ENCODE peak calls at places on chromosomes 6 and 20, in six cellular contexts. One of them, this sample, is unnamed.

GRCh38 chr6:5151955-5152401 is 66.8 kb downstream of the PPP1R3G start:
- DNase-seq in K562: no peak
- DNase-seq in HepG2: no peak
- DNase-seq in A549: peak
- DNase-seq in SK-N-SH: no peak
- DNase-seq in GM12878: no peak
- DNase-seq in this sample: peak

GRCh38 chr6:152859225-152859624 is 108.6 kb downstream of the VIP start:
- DNase-seq in GM12878: no peak
- DNase-seq in HepG2: no peak
- DNase-seq in A549: no peak
- DNase-seq in SK-N-SH: no peak
- DNase-seq in K562: no peak
- DNase-seq in this sample: no peak

GRCh38 chr6:13604546-13605416 is 10.4 kb upstream of the NOL7 start:
- DNase-seq in HepG2: peak
- DNase-seq in A549: no peak
- DNase-seq in GM12878: no peak
- DNase-seq in SK-N-SH: no peak
- DNase-seq in K562: no peak
- DNase-seq in this sample: no peak

GRCh38 chr20:59458645-59459044 is 145.7 kb upstream of the PHACTR3 start:
- DNase-seq in A549: no peak
- DNase-seq in HepG2: no peak
- DNase-seq in SK-N-SH: no peak
- DNase-seq in K562: no peak
- DNase-seq in GM12878: no peak
- DNase-seq in this sample: no peak

GRCh38 chr6:42224222-42225042 is 6.8 kb upstream of the MRPS10 start:
- DNase-seq in SK-N-SH: no peak
- DNase-seq in K562: peak
- DNase-seq in GM12878: peak
- DNase-seq in HepG2: peak
- DNase-seq in A549: peak
- DNase-seq in this sample: peak

GRCh38 chr6:126546771-126547170 is 206.9 kb downstream of the CENPW start:
- DNase-seq in GM12878: no peak
- DNase-seq in HepG2: no peak
- DNase-seq in K562: no peak
- DNase-seq in A549: no peak
- DNase-seq in SK-N-SH: no peak
- DNase-seq in this sample: peak

GRCh38 chr6:1337791-1338190 is 25.9 kb downstream of the FOXQ1 start:
- DNase-seq in SK-N-SH: no peak
- DNase-seq in GM12878: no peak
- DNase-seq in K562: no peak
- DNase-seq in A549: no peak
- DNase-seq in HepG2: no peak
- DNase-seq in this sample: no peak

GRCh38 chr6:139540276-139540675 is 165.8 kb upstream of the CITED2 start:
- DNase-seq in GM12878: peak
- DNase-seq in HepG2: no peak
- DNase-seq in SK-N-SH: no peak
- DNase-seq in K562: no peak
- DNase-seq in A549: no peak
- DNase-seq in this sample: peak

GRCh38 chr20:49615401-49616153 is 47.6 kb upstream of the PTGIS start:
- DNase-seq in SK-N-SH: no peak
- DNase-seq in HepG2: peak
- DNase-seq in GM12878: no peak
- DNase-seq in K562: no peak
- DNase-seq in A549: peak
- DNase-seq in this sample: no peak

GRCh38 chr6:135358907-135359459 is 138.6 kb downstream of the AHI1 start:
- DNase-seq in SK-N-SH: no peak
- DNase-seq in K562: no peak
- DNase-seq in A549: no peak
- DNase-seq in HepG2: no peak
- DNase-seq in GM12878: no peak
- DNase-seq in this sample: peak

GRCh38 chr6:134211297-134211696 is 106.6 kb downstream of the SGK1 start:
- DNase-seq in HepG2: no peak
- DNase-seq in SK-N-SH: no peak
- DNase-seq in GM12878: no peak
- DNase-seq in A549: no peak
- DNase-seq in K562: no peak
- DNase-seq in this sample: no peak

GRCh38 chr6:77607004-77607403 is 45.8 kb upstream of the MEI4 start:
- DNase-seq in K562: no peak
- DNase-seq in SK-N-SH: no peak
- DNase-seq in GM12878: no peak
- DNase-seq in A549: no peak
- DNase-seq in HepG2: no peak
- DNase-seq in this sample: no peak

GRCh38 chr20:9660236-9660868 is 146.0 kb downstream of the LAMP5 start:
- DNase-seq in GM12878: no peak
- DNase-seq in HepG2: peak
- DNase-seq in SK-N-SH: no peak
- DNase-seq in A549: peak
- DNase-seq in K562: peak
- DNase-seq in this sample: peak

GRCh38 chr20:22916121-22916842 is 118.8 kb upstream of the SSTR4 start:
- DNase-seq in SK-N-SH: no peak
- DNase-seq in K562: no peak
- DNase-seq in GM12878: no peak
- DNase-seq in HepG2: no peak
- DNase-seq in A549: no peak
- DNase-seq in this sample: no peak

GRCh38 chr6:187252-187840 is 104.9 kb upstream of the DUSP22 start:
- DNase-seq in HepG2: peak
- DNase-seq in K562: peak
- DNase-seq in GM12878: no peak
- DNase-seq in SK-N-SH: no peak
- DNase-seq in A549: no peak
- DNase-seq in this sample: no peak

GRCh38 chr6:84061613-84062398 is 28.2 kb downstream of the MRAP2 start:
- DNase-seq in SK-N-SH: peak
- DNase-seq in A549: no peak
- DNase-seq in HepG2: no peak
- DNase-seq in K562: peak
- DNase-seq in GM12878: no peak
- DNase-seq in this sample: no peak

GRCh38 chr6:145012039-145012662 is 723.2 kb downstream of the EPM2A start:
- DNase-seq in K562: no peak
- DNase-seq in HepG2: no peak
- DNase-seq in GM12878: no peak
- DNase-seq in A549: no peak
- DNase-seq in SK-N-SH: no peak
- DNase-seq in this sample: peak

GRCh38 chr6:158646023-158646888 is 1.7 kb upstream of the DYNLT1 start:
- DNase-seq in HepG2: no peak
- DNase-seq in SK-N-SH: no peak
- DNase-seq in A549: no peak
- DNase-seq in K562: no peak
- DNase-seq in GM12878: no peak
- DNase-seq in this sample: no peak

GRCh38 chr6:163955131-163955530 is 540.6 kb downstream of the QKI start:
- DNase-seq in SK-N-SH: no peak
- DNase-seq in GM12878: no peak
- DNase-seq in K562: no peak
- DNase-seq in A549: no peak
- DNase-seq in HepG2: no peak
- DNase-seq in this sample: peak

GRCh38 chr6:30743099-30744053 is 889 bp upstream of the FLOT1 start:
- DNase-seq in SK-N-SH: peak
- DNase-seq in GM12878: no peak
- DNase-seq in A549: no peak
- DNase-seq in K562: peak
- DNase-seq in HepG2: no peak
- DNase-seq in this sample: peak

GRCh38 chr6:45801471-45802289 is 214.0 kb downstream of the CLIC5 start:
- DNase-seq in HepG2: no peak
- DNase-seq in GM12878: no peak
- DNase-seq in SK-N-SH: no peak
- DNase-seq in A549: no peak
- DNase-seq in K562: no peak
- DNase-seq in this sample: no peak

GRCh38 chr6:20168668-20169633 is 43.3 kb downstream of the MBOAT1 start:
- DNase-seq in A549: no peak
- DNase-seq in HepG2: no peak
- DNase-seq in K562: no peak
- DNase-seq in SK-N-SH: no peak
- DNase-seq in GM12878: no peak
- DNase-seq in this sample: no peak

GRCh38 chr6:129141499-129141898 is 258.6 kb downstream of the LAMA2 start:
- DNase-seq in SK-N-SH: no peak
- DNase-seq in K562: no peak
- DNase-seq in A549: no peak
- DNase-seq in GM12878: no peak
- DNase-seq in HepG2: no peak
- DNase-seq in this sample: peak

GRCh38 chr20:57030611-57031600 is 235.5 kb downstream of the BMP7 start:
- DNase-seq in SK-N-SH: peak
- DNase-seq in K562: no peak
- DNase-seq in A549: no peak
- DNase-seq in HepG2: no peak
- DNase-seq in GM12878: no peak
- DNase-seq in this sample: peak

GRCh38 chr6:102848796-102849195 is 1455.3 kb downstream of the GRIK2 start:
- DNase-seq in A549: no peak
- DNase-seq in HepG2: no peak
- DNase-seq in SK-N-SH: no peak
- DNase-seq in GM12878: no peak
- DNase-seq in K562: no peak
- DNase-seq in this sample: no peak
- TF ChIP-seq SMC3 in A549: no peak
- TF ChIP-seq SMC3 in HepG2: no peak
- TF ChIP-seq SMC3 in SK-N-SH: no peak
- TF ChIP-seq SMC3 in GM12878: no peak
- TF ChIP-seq SMC3 in K562: no peak
- TF ChIP-seq SMC3 in this sample: no peak

GRCh38 chr6:34557228-34557627 is 1.1 kb upstream of the SPDEF start:
- DNase-seq in GM12878: no peak
- DNase-seq in SK-N-SH: no peak
- DNase-seq in HepG2: no peak
- DNase-seq in K562: peak
- DNase-seq in A549: no peak
- DNase-seq in this sample: no peak

GRCh38 chr6:34556493-34556892 is 364 bp upstream of the SPDEF start:
- DNase-seq in A549: no peak
- DNase-seq in GM12878: no peak
- DNase-seq in HepG2: no peak
- DNase-seq in K562: no peak
- DNase-seq in SK-N-SH: no peak
- DNase-seq in this sample: no peak

GRCh38 chr6:34555328-34555727 is 801 bp downstream of the SPDEF start:
- DNase-seq in HepG2: no peak
- DNase-seq in K562: no peak
- DNase-seq in GM12878: no peak
- DNase-seq in SK-N-SH: no peak
- DNase-seq in A549: no peak
- DNase-seq in this sample: no peak

GRCh38 chr6:34554593-34555322 is 1.4 kb downstream of the SPDEF start:
- DNase-seq in K562: no peak
- DNase-seq in SK-N-SH: no peak
- DNase-seq in A549: no peak
- DNase-seq in HepG2: no peak
- DNase-seq in GM12878: no peak
- DNase-seq in this sample: no peak

DNA sequence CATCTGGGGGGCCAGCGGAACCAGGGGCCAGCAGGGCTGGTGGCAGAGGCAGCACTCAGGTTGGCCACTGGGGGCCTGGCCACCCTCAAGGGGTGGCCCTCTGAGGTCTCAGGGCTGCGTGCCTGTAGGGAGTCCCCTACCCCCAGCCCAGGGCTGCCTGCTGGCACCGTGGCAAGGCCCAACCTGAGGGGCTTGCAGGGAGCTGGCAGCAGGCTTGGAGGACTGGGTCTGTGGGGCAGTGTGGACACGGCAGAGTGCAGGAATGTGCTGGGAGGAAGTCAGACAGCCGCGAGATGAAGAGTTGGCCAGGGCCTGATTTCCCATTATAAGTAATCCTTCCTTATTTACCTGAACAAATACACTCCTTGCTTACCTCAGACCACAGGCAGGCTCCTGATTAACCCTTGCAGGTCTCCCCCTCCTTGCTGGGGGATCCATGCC is at the start of gene SPDEF:
- DNase-seq in GM12878: no peak
- DNase-seq in HepG2: peak
- DNase-seq in A549: peak
- DNase-seq in K562: no peak
- DNase-seq in SK-N-SH: no peak
- DNase-seq in this sample: no peak
- TF ChIP-seq SMC3 in GM12878: no peak
- TF ChIP-seq SMC3 in HepG2: no peak
- TF ChIP-seq SMC3 in A549: no peak
- TF ChIP-seq SMC3 in K562: no peak
- TF ChIP-seq SMC3 in SK-N-SH: no peak
- TF ChIP-seq SMC3 in this sample: no peak

GRCh38 chr6:101630956-101631355 is 237.4 kb downstream of the GRIK2 start:
- DNase-seq in A549: no peak
- DNase-seq in K562: no peak
- DNase-seq in GM12878: no peak
- DNase-seq in HepG2: no peak
- DNase-seq in SK-N-SH: no peak
- DNase-seq in this sample: no peak

GRCh38 chr6:101626264-101626663 is 232.8 kb downstream of the GRIK2 start:
- DNase-seq in A549: no peak
- DNase-seq in SK-N-SH: no peak
- DNase-seq in HepG2: no peak
- DNase-seq in K562: no peak
- DNase-seq in GM12878: no peak
- DNase-seq in this sample: no peak
- TF ChIP-seq SMC3 in A549: no peak
- TF ChIP-seq SMC3 in SK-N-SH: no peak
- TF ChIP-seq SMC3 in HepG2: no peak
- TF ChIP-seq SMC3 in K562: no peak
- TF ChIP-seq SMC3 in GM12878: no peak
- TF ChIP-seq SMC3 in this sample: no peak

GRCh38 chr6:130503146-130503545 is 137.3 kb downstream of the TMEM200A start:
- DNase-seq in A549: no peak
- DNase-seq in SK-N-SH: no peak
- DNase-seq in K562: no peak
- DNase-seq in GM12878: no peak
- DNase-seq in HepG2: no peak
- DNase-seq in this sample: peak
- TF ChIP-seq SMC3 in A549: no peak
- TF ChIP-seq SMC3 in SK-N-SH: no peak
- TF ChIP-seq SMC3 in K562: no peak
- TF ChIP-seq SMC3 in GM12878: no peak
- TF ChIP-seq SMC3 in HepG2: no peak
- TF ChIP-seq SMC3 in this sample: no peak